ENCODE peak calls at places on chromosomes 13 and 19, in five cellular contexts. C is stomach, W is spleen, J is K562, Z is transverse colon. A is an unnamed sample.

GRCh38 chr19:19656451-19657396 is 6.8 kb downstream of the ATP13A1 start:
- DNase-seq in C (no peak), W (peak), J (no peak), Z (no peak), A (no peak)

GRCh38 chr19:4456566-4456842 is 1.1 kb downstream of the UBXN6 start:
- DNase-seq in C (no peak), W (peak), J (peak), Z (peak), A (no peak)

GRCh38 chr19:9531933-9532332 is 6.5 kb downstream of the ZNF426 start:
- DNase-seq in C (no peak), W (no peak), J (no peak), Z (no peak), A (no peak)

GRCh38 chr13:50871405-50871804 is 27.9 kb upstream of the DLEU7 start:
- DNase-seq in C (no peak), W (no peak), J (no peak), Z (no peak), A (no peak)

GRCh38 chr19:4686700-4687099 is 16.6 kb upstream of the MYDGF start:
- DNase-seq in C (no peak), W (no peak), J (no peak), Z (no peak), A (no peak)

GRCh38 chr13:32548837-32549236 is 10.2 kb upstream of the N4BP2L2 start:
- DNase-seq in C (no peak), W (no peak), J (no peak), Z (no peak), A (no peak)

GRCh38 chr13:100234006-100234405 is 145.1 kb downstream of the PCCA start:
- DNase-seq in C (no peak), W (no peak), J (no peak), Z (no peak), A (no peak)

GRCh38 chr19:30577551-30578090 is 205.4 kb downstream of the ZNF536 start:
- DNase-seq in C (no peak), W (no peak), J (no peak), Z (no peak), A (no peak)

GRCh38 chr19:31641591-31641990 is 292.4 kb upstream of the TSHZ3 start:
- DNase-seq in C (no peak), W (no peak), J (no peak), Z (no peak), A (no peak)

GRCh38 chr13:44040754-44041100 is 161.0 kb downstream of the LACC1 start:
- DNase-seq in C (no peak), W (no peak), J (no peak), Z (no peak), A (no peak)

GRCh38 chr19:56973713-56974553 is 133.4 kb upstream of the PEG3 start:
- DNase-seq in C (no peak), W (no peak), J (no peak), Z (no peak), A (no peak)

GRCh38 chr13:113157206-113157928 is 1.1 kb upstream of the PROZ start:
- DNase-seq in C (no peak), W (no peak), J (no peak), Z (no peak), A (no peak)

GRCh38 chr13:113158946-113159345 is 498 bp downstream of the PROZ start:
- DNase-seq in C (no peak), W (no peak), J (no peak), Z (no peak), A (no peak)

GRCh38 chr13:113155982-113156655 is 2.3 kb upstream of the PROZ start:
- DNase-seq in C (no peak), W (no peak), J (no peak), Z (no peak), A (no peak)

GRCh38 chr13:113159701-113160100 is 1.3 kb downstream of the PROZ start:
- DNase-seq in C (no peak), W (no peak), J (no peak), Z (no peak), A (no peak)

GRCh38 chr13:113157929-113158747 is at the start of gene PROZ:
- DNase-seq in C (no peak), W (no peak), J (no peak), Z (no peak), A (no peak)
- TF ChIP-seq POLR2A in C (no peak), W (no peak), J (no peak), Z (no peak), A (no peak)

DNA sequence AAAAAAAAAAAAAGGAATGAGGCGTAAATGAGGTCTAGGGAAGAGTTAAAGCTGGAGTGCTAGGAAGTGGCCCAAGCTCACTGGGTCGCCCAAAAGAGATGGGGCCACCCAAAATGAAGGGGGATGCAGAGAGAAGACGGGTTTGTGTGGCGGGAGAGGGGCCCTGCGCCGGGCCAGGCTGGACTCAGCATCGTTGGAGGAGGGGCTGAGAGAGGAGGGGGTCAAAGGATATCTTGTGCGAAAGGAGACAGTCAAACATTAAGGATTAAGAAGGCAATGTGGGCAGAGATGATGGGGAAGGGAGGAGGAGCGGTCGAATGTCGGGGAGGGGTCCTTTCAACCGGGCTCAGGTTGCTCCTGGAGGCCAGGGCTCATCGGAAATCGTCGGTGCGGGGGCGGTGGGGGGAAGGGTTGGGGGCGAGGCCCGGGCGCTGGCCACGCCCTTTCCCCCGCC is 825 bp upstream of the CARM1 start:
- DNase-seq in C (no peak), W (no peak), J (no peak), Z (no peak), A (no peak)
- TF ChIP-seq POLR2AphosphoS5 in C (no peak), W (no peak), J (peak), Z (no peak), A (no peak)

DNA sequence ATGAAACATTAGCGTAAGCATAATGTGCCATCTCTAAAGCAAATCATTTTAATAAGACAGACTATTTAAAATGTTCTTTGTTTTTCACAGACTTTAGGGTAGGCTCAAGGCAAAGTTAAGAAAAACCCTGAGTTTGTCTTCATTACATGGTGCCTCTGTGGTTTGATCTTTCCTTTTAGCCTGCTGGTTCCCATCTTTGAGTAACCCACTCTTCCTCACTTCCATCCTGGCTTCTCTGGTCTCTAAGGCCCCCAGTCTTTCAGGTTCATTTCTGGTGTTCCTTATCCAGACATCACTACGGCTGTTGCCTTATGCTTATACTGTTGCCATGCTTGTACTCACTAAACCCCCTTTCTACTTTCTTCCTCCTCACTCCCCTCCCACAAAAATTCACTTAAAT is 38.4 kb downstream of the DACH1 start:
- DNase-seq in C (no peak), W (no peak), J (no peak), Z (no peak), A (no peak)
- TF ChIP-seq POLR2A in C (no peak), W (no peak), J (no peak), Z (no peak), A (no peak)

GRCh38 chr13:99161512-99161911 is 39.1 kb upstream of the UBAC2 start:
- DNase-seq in C (no peak), W (no peak), J (no peak), Z (no peak), A (no peak)

GRCh38 chr13:99162543-99162942 is 38.1 kb upstream of the UBAC2 start:
- DNase-seq in C (no peak), W (no peak), J (no peak), Z (no peak), A (no peak)

GRCh38 chr13:99164226-99164625 is 36.4 kb upstream of the UBAC2 start:
- DNase-seq in C (no peak), W (no peak), J (no peak), Z (no peak), A (no peak)

GRCh38 chr13:99160415-99160814 is 40.2 kb upstream of the UBAC2 start:
- DNase-seq in C (no peak), W (no peak), J (no peak), Z (no peak), A (no peak)

GRCh38 chr13:99162962-99163361 is 37.7 kb upstream of the UBAC2 start:
- DNase-seq in C (no peak), W (no peak), J (no peak), Z (no peak), A (no peak)
- TF ChIP-seq POLR2AphosphoS5 in C (no peak), W (no peak), J (no peak), Z (no peak), A (no peak)

GRCh38 chr19:46471116-46471733 is at the start of gene PNMA8A:
- DNase-seq in C (peak), W (peak), J (peak), Z (peak), A (no peak)
- TF ChIP-seq POLR2A in C (no peak), W (no peak), J (peak), Z (no peak), A (no peak)

GRCh38 chr13:75537401-75538365 is at the start of gene COMMD6:
- DNase-seq in C (peak), W (peak), J (peak), Z (peak), A (peak)
- TF ChIP-seq POLR2AphosphoS5 in C (no peak), W (peak), J (peak), Z (peak), A (peak)

GRCh38 chr13:30108913-30109237 is 198.5 kb downstream of the KATNAL1 start:
- DNase-seq in C (peak), W (no peak), J (no peak), Z (peak), A (peak)

GRCh38 chr13:30107126-30107525 is 200.2 kb downstream of the KATNAL1 start:
- DNase-seq in C (no peak), W (no peak), J (no peak), Z (no peak), A (no peak)

GRCh38 chr13:30109471-30110135 is 197.7 kb downstream of the KATNAL1 start:
- DNase-seq in C (no peak), W (no peak), J (no peak), Z (no peak), A (no peak)

GRCh38 chr13:30107536-30108136 is 199.7 kb downstream of the KATNAL1 start:
- DNase-seq in C (peak), W (no peak), J (no peak), Z (peak), A (no peak)

DNA sequence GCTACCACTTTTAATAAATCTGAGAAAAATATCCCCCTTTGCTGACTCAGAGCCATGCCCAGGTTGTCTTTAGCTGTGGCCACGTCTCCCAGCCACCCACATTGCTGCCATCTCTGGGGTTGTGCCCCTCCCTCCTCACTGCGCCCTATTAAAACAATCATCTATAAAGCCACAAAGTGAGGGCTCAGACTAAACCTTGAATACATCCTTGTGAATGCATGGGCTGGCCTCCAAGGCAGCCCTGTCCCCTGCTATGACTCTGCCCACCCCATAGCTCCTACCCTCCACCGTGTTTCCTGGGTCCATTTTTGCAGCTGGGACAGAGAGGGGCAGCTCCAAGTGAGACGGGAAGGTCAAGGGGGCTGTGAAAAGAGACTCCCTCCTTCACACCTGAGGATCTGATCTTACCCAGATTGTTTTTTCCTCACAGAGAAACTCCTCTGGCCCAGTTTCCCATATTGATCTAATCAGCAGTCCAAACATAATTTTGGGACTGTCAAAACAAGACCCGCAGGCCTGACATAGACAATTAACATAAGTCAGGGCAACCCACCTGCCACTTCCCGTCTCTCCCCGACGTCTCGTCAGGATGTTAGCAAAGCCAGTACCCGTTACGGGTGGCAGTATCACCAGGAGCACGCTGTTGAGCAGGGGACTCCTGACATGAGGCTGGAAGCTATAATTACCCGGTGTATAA is 199.0 kb downstream of the KATNAL1 start:
- DNase-seq in C (no peak), W (no peak), J (no peak), Z (no peak), A (no peak)
- TF ChIP-seq POLR2A in C (no peak), W (no peak), J (no peak), Z (no peak), A (peak)

GRCh38 chr13:49185264-49185663 is 34.9 kb upstream of the MLNR start:
- DNase-seq in C (no peak), W (no peak), J (no peak), Z (no peak), A (no peak)

GRCh38 chr13:49184621-49185020 is 35.5 kb upstream of the MLNR start:
- DNase-seq in C (no peak), W (no peak), J (no peak), Z (no peak), A (no peak)

DNA sequence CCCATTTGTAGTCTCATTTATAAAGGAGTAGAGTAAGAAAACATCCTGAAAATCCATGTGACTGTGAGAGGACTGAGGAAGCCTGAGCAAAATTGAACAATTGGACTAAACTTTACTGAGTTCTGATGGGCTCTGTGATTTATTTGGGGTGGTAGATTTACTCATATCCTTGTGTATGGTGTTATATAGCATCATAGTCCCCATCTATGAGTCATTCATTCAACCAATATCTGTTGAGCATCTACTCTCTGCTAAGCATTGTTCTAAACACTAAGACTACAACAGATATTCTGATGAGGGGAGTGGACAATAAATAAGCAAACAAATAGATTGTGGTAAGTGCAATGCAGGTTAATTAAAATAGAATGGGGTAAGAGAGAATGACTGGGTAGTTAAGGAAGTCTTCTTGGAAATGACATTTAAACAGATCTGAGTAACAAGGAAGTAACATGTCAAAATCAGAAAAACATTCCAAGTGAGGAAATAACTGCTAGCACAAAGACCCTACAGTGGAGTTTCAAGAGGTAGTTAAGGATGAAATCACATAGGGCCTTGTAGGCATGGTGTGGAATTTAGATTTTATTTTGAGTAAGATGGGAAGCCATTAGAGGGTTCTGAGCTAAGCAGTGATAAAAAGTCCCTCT is 36.3 kb upstream of the MLNR start:
- DNase-seq in C (no peak), W (no peak), J (no peak), Z (no peak), A (no peak)
- TF ChIP-seq POLR2AphosphoS5 in C (no peak), W (no peak), J (no peak), Z (no peak), A (no peak)

GRCh38 chr19:37077615-37077928 is 661 bp upstream of the ZNF420 start:
- DNase-seq in C (no peak), W (no peak), J (no peak), Z (no peak), A (no peak)

GRCh38 chr19:37074819-37075362 is 3.3 kb upstream of the ZNF420 start:
- DNase-seq in C (no peak), W (no peak), J (no peak), Z (no peak), A (no peak)

GRCh38 chr19:37078717-37079032 is 442 bp downstream of the ZNF420 start:
- DNase-seq in C (no peak), W (no peak), J (no peak), Z (no peak), A (no peak)

GRCh38 chr19:37079238-37079637 is 1.0 kb downstream of the ZNF420 start:
- DNase-seq in C (no peak), W (no peak), J (no peak), Z (no peak), A (no peak)

GRCh38 chr19:37077929-37078716 is at the start of gene ZNF420:
- DNase-seq in C (peak), W (peak), J (peak), Z (peak), A (peak)
- TF ChIP-seq POLR2A in C (no peak), W (no peak), J (peak), Z (peak), A (peak)

GRCh38 chr13:110471833-110472162 is 89.7 kb downstream of the RAB20 start:
- DNase-seq in C (peak), W (peak), J (peak), Z (peak), A (no peak)
- TF ChIP-seq POLR2AphosphoS5 in C (no peak), W (peak), J (no peak), Z (no peak), A (no peak)